ENCODE peak calls at places on chromosomes 16 and 17, in five cellular contexts. H is Panc1; T is ovary; P is CD8-positive, alpha-beta T cell; N is ascending aorta. C is an unnamed sample. For H3K4me1, the result is how much of the 10 kb centered on the place peaks cover.

GRCh38 chr17:34645636-34646035 is 66.3 kb downstream of the TMEM132E start:
- DNase-seq in H (no peak), T (no peak), P (no peak), N (no peak), C (no peak)

GRCh38 chr17:76709077-76709950 is 1.5 kb downstream of the MXRA7 start:
- DNase-seq in H (no peak), T (peak), P (no peak), N (peak), C (peak)

GRCh38 chr16:84774810-84775209 is 45.0 kb upstream of the CRISPLD2 start:
- DNase-seq in H (peak), T (no peak), P (no peak), N (no peak), C (no peak)

GRCh38 chr16:11474617-11475291 is 112.0 kb downstream of the LITAF start:
- DNase-seq in H (no peak), T (no peak), P (no peak), N (no peak), C (no peak)

GRCh38 chr16:82282662-82283061 is 112.6 kb upstream of the MPHOSPH6 start:
- DNase-seq in H (no peak), T (no peak), P (no peak), N (no peak), C (no peak)

GRCh38 chr17:5115673-5116651 is at the start of gene USP6:
- DNase-seq in H (no peak), T (no peak), P (no peak), N (no peak), C (no peak)

GRCh38 chr16:58501242-58502131 is 1.5 kb downstream of the NDRG4 start:
- DNase-seq in H (no peak), T (no peak), P (no peak), N (no peak), C (no peak)

GRCh38 chr17:45131616-45132301 is 556 bp downstream of the PLCD3 start:
- DNase-seq in H (no peak), T (peak), P (peak), N (no peak), C (no peak)

GRCh38 chr16:78925071-78925714 is 675.3 kb downstream of the MAF start:
- DNase-seq in H (peak), T (no peak), P (no peak), N (no peak), C (no peak)

GRCh38 chr17:3554440-3554839 is 3.2 kb downstream of the TRPV3 start:
- DNase-seq in H (no peak), T (no peak), P (no peak), N (no peak), C (no peak)

GRCh38 chr17:50635720-50636144 is 1.1 kb downstream of the ABCC3 start:
- DNase-seq in H (no peak), T (no peak), P (no peak), N (no peak), C (no peak)

GRCh38 chr16:10362077-10362863 is 23.6 kb upstream of the ATF7IP2 start:
- DNase-seq in H (no peak), T (no peak), P (no peak), N (no peak), C (no peak)

DNA sequence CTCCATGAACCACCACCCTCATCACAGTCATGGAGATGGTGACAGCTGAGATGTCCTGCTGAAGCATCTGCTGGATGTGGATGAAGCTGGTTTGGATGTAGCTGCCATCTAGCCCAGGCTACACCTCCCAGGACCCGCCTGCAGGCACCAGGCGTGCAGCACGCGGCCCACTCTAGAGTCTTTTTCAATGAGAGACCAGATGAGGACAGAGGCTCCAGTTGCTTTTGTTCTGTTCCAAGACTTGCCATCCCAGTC is 102.1 kb downstream of the ZNF778 start:
- DNase-seq in H (no peak), T (no peak), P (no peak), N (no peak), C (no peak)
- H3K27ac ChIP-seq in H (peak), T (no peak), P (no peak), N (peak), C (peak)

GRCh38 chr17:43385046-43385831 is 13.6 kb upstream of the ARL4D start:
- DNase-seq in H (no peak), T (no peak), P (no peak), N (no peak), C (no peak)

GRCh38 chr17:43383826-43384475 is 14.8 kb upstream of the ARL4D start:
- DNase-seq in H (no peak), T (no peak), P (no peak), N (no peak), C (no peak)

GRCh38 chr17:43382776-43383175 is 16.0 kb upstream of the ARL4D start:
- DNase-seq in H (no peak), T (no peak), P (no peak), N (no peak), C (no peak)

GRCh38 chr17:43383372-43383771 is 15.4 kb upstream of the ARL4D start:
- DNase-seq in H (no peak), T (no peak), P (no peak), N (no peak), C (no peak)

GRCh38 chr17:43384476-43384862 is 14.3 kb upstream of the ARL4D start:
- DNase-seq in H (no peak), T (no peak), P (no peak), N (no peak), C (no peak)
- TF ChIP-seq CTCF in H (no peak), T (no peak), P (no peak), N (no peak), C (no peak)

DNA sequence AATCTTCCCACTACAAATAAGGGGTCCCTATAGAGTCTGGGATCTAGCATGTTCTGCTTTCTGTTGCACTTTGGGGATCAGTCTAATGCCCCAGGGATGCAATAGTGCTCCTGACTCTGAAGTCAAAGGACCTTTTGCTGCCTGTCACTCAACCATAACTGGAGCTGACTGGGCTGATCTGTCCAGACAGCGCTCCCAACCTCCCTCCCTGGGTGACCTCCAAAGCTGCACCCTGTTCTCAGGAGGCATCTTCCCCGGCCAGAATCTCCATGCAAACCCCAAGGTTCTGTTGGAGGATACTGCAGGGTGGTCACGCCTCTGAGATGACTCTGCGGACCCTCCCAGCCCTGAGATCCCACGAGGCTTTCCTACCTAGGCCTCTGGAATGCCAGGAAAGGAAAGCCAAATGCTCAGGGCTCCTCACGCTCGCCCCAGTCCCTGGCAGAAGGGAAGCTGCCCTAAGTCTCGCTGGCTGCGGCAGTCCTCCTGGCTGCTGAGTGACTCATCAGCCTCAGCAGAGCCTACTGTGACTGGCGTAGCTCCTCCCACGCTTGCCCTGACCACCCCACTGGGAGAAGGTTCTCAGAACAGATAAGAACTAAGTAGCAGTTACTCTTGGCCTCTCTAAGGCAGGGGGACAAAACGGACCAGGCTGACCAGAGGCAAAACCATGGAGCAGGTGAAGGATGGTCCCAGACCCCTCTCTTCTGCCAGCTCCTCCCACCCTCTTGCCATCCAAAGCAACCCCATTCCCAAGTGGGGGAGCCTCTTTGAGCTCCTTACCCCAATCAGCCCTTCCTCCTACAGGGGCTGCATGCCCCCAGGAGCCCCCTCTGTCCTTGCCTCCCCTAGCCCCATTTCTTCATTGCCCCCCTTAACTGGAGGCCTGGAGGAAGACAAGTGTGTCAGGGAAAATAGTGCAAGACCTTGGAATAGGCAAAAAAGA is 124.1 kb upstream of the TNRC6C start:
- DNase-seq in H (no peak), T (no peak), P (peak), N (peak), C (no peak)
- H3K4me1 ChIP-seq in H (under half), T (under half), P (under half), N (under half), C (under half)

GRCh38 chr16:87945351-87946042 is 5.7 kb upstream of the BANP start:
- DNase-seq in H (no peak), T (peak), P (no peak), N (no peak), C (peak)
- H3K27ac ChIP-seq in H (no peak), T (no peak), P (peak), N (no peak), C (peak)

GRCh38 chr16:71537643-71538042 is 11.4 kb downstream of the CHST4 start:
- DNase-seq in H (no peak), T (no peak), P (no peak), N (no peak), C (peak)
- TF ChIP-seq CTCF in H (peak), T (no peak), P (peak), N (no peak), C (peak)